ENCODE peak calls at places on chromosomes 7 and 10, in seven cellular contexts. V is bronchial epithelial cell; D is CD4-positive, CD25-positive, alpha-beta regulatory T cell; U is NCI-H1694 treated with DMSO at 0.1 percent for 48 hours; W is activated T-cell treated with anti-CD3 and anti-CD28 coated beads for 1 hour; Z is NCI-H187; J is iPS DF 6.9. I is an unnamed sample.

GRCh38 chr7:27194641-27195379 is 5.1 kb downstream of the HOXA13 start:
- DNase-seq in V (no peak), J (no peak), U (no peak), D (no peak), W (no peak), Z (no peak), I (peak)

GRCh38 chr7:105017263-105018051 is 3.5 kb downstream of the KMT2E start:
- DNase-seq in W (no peak), Z (no peak), D (peak), V (no peak), U (no peak), J (no peak), I (no peak)

GRCh38 chr7:72805526-72806494 is 22.2 kb downstream of the TYW1B start:
- DNase-seq in D (no peak), Z (no peak), J (no peak), V (peak), W (no peak), U (no peak), I (peak)

GRCh38 chr7:69374036-69374420 is 224.2 kb upstream of the AUTS2 start:
- DNase-seq in W (no peak), D (no peak), Z (no peak), V (no peak), J (no peak), U (no peak), I (no peak)

GRCh38 chr10:48343871-48344598 is 37.6 kb downstream of the MAPK8 start:
- DNase-seq in J (no peak), Z (no peak), D (no peak), U (no peak), V (no peak), W (no peak), I (no peak)

GRCh38 chr7:75650671-75651070 is 88.1 kb downstream of the HIP1 start:
- DNase-seq in W (no peak), Z (no peak), V (no peak), J (no peak), D (no peak), U (no peak), I (no peak)

GRCh38 chr10:121284952-121285351 is 313.3 kb downstream of the FGFR2 start:
- DNase-seq in U (peak), V (no peak), Z (no peak), W (no peak), D (no peak), J (no peak), I (no peak)

GRCh38 chr7:56479136-56479535 is 362.9 kb upstream of the NUPR2 start:
- DNase-seq in W (no peak), J (no peak), Z (no peak), V (no peak), U (no peak), D (no peak), I (no peak)

GRCh38 chr7:134089446-134089845 is 37.7 kb upstream of the LRGUK start:
- DNase-seq in V (no peak), Z (no peak), U (no peak), J (peak), W (no peak), D (no peak), I (peak)

GRCh38 chr7:11726251-11727155 is 105.5 kb downstream of the THSD7A start:
- DNase-seq in V (peak), D (no peak), W (no peak), J (no peak), Z (no peak), U (peak), I (no peak)

GRCh38 chr7:123533929-123534382 is 439 bp downstream of the IQUB start:
- DNase-seq in W (no peak), Z (no peak), U (no peak), D (peak), V (peak), J (no peak), I (no peak)

GRCh38 chr10:124359336-124359832 is 59.3 kb downstream of the OAT start:
- DNase-seq in W (no peak), J (no peak), Z (no peak), V (peak), U (no peak), D (no peak), I (peak)

GRCh38 chr10:45035673-45036072 is 35.0 kb downstream of the ZNF22 start:
- DNase-seq in U (no peak), D (no peak), J (no peak), W (no peak), Z (no peak), V (no peak), I (no peak)

GRCh38 chr10:108911814-108912541 is 1011.3 kb downstream of the XPNPEP1 start:
- DNase-seq in V (peak), U (peak), D (no peak), Z (no peak), W (no peak), J (peak), I (peak)

GRCh38 chr10:108904163-108904878 is 1019.0 kb downstream of the XPNPEP1 start:
- DNase-seq in J (no peak), D (no peak), V (no peak), U (peak), Z (no peak), W (no peak), I (peak)

GRCh38 chr10:102491136-102491535 is 11.4 kb downstream of the ACTR1A start:
- DNase-seq in D (no peak), Z (no peak), W (no peak), J (no peak), U (no peak), V (no peak), I (no peak)

GRCh38 chr10:15158972-15159371 is 9.5 kb downstream of the NMT2 start:
- DNase-seq in Z (no peak), D (no peak), W (no peak), V (no peak), U (no peak), J (no peak), I (no peak)